ENCODE peak calls at places on chromosomes 2 and 18, in ten cellular contexts. T is EH; S is HepG2; P is activated effector memory CD4-positive, alpha-beta T cell treated with anti-CD3 and anti-CD28 coated beads, Interleukin-2, amount 50 U/mL, for 16 hours; Y is kidney glomerular epithelial cell; W is activated CD4-positive, alpha-beta T cell treated with anti-CD3 and anti-CD28 coated beads for 24 hours; K is activated naive CD8-positive, alpha-beta T cell treated with anti-CD3 and anti-CD28 coated beads, Interleukin-2, amount 10 ng/mL, durations not matched to agents 7 days and 5 days; Q is fibroblast of the aortic adventitia; D is iPS DF 19.7; J is HTR-8/SVneo. E is an unnamed sample.

GRCh38 chr18:48838921-48839818 is 111.6 kb downstream of the SMAD7 start:
- DNase-seq in Y (peak), D (no peak), P (peak), Q (peak), S (no peak), K (no peak), J (peak), W (no peak), T (peak), E (no peak)

GRCh38 chr2:47429795-47430194 is 26.8 kb downstream of the MSH2 start:
- DNase-seq in W (no peak), Y (no peak), P (no peak), T (peak), K (no peak), Q (peak), D (no peak), J (no peak), S (no peak), E (no peak)

GRCh38 chr18:31990823-31991222 is 27.8 kb upstream of the RNF125 start:
- DNase-seq in P (no peak), J (no peak), Q (no peak), D (no peak), K (no peak), W (no peak), Y (no peak), T (no peak), S (no peak), E (no peak)

GRCh38 chr2:217988014-217988839 is 14.6 kb downstream of the TNS1 start:
- DNase-seq in T (peak), P (peak), Q (peak), W (peak), J (peak), K (peak), S (peak), Y (peak), D (peak), E (peak)

GRCh38 chr2:33265584-33266338 is 210.7 kb upstream of the RASGRP3 start:
- DNase-seq in K (no peak), S (no peak), Y (no peak), J (no peak), Q (no peak), D (no peak), P (no peak), T (no peak), W (no peak), E (no peak)

GRCh38 chr18:49591775-49592174 is 29.9 kb downstream of the LIPG start:
- DNase-seq in S (no peak), K (no peak), P (no peak), D (no peak), Q (no peak), T (no peak), W (no peak), Y (no peak), J (no peak), E (no peak)

GRCh38 chr18:382423-382984 is 114.7 kb upstream of the THOC1 start:
- DNase-seq in P (no peak), J (no peak), K (no peak), D (no peak), S (no peak), Y (no peak), Q (no peak), T (no peak), W (no peak), E (no peak)

GRCh38 chr2:187360286-187360685 is 87.8 kb downstream of the CALCRL start:
- DNase-seq in T (no peak), P (no peak), Y (no peak), S (no peak), J (no peak), D (no peak), Q (peak), W (no peak), K (no peak), E (no peak)

GRCh38 chr2:189506514-189506976 is 65.3 kb downstream of the WDR75 start:
- DNase-seq in T (no peak), Y (no peak), W (no peak), Q (peak), P (no peak), K (no peak), D (no peak), S (peak), J (peak), E (no peak)

GRCh38 chr18:68944330-68944729 is 146.4 kb downstream of the CCDC102B start:
- DNase-seq in T (no peak), W (no peak), P (no peak), K (no peak), D (no peak), J (no peak), Y (no peak), Q (no peak), S (no peak), E (no peak)

GRCh38 chr2:209596275-209596674 is 172.4 kb downstream of the MAP2 start:
- DNase-seq in W (no peak), D (no peak), J (no peak), K (no peak), Y (no peak), T (peak), P (no peak), S (no peak), Q (no peak), E (no peak)

E was measured in amygdala.